ENCODE peak calls at places on chromosomes 12 and 14, in four cellular contexts. H is SK-N-SH, V is H1, U is HepG2. L is an unnamed sample.

GRCh38 chr12:100468126-100468525 is 5.5 kb upstream of the NR1H4 start:
- DNase-seq in U (no peak), V (no peak), H (no peak), L (no peak)

GRCh38 chr12:6752181-6752930 is 585 bp downstream of the MLF2 start:
- DNase-seq in U (peak; percentile 51), H (peak; percentile 82), V (no peak), L (no peak)

GRCh38 chr14:93054876-93055275 is 60.8 kb downstream of the ITPK1 start:
- DNase-seq in U (no peak), H (no peak), V (no peak), L (no peak)

GRCh38 chr14:68884031-68885030 is 91.5 kb upstream of the ZFP36L1 start:
- DNase-seq in U (peak; percentile 44), V (no peak), H (no peak), L (no peak)

GRCh38 chr14:74572829-74573360 is 39.1 kb downstream of the LTBP2 start:
- DNase-seq in V (no peak), H (no peak), U (no peak), L (no peak)

GRCh38 chr14:104931771-104932675 is 7.3 kb downstream of the PLD4 start:
- DNase-seq in V (no peak), H (no peak), U (no peak), L (no peak)

GRCh38 chr14:72591401-72591800 is 302.5 kb downstream of the DPF3 start:
- DNase-seq in V (no peak), U (no peak), H (no peak), L (no peak)

GRCh38 chr12:94674835-94675234 is 24.5 kb upstream of the TMCC3 start:
- DNase-seq in V (no peak), H (no peak), U (no peak), L (no peak)

GRCh38 chr12:98154850-98155249 is 360.5 kb upstream of the TMPO start:
- DNase-seq in V (peak; percentile 25), U (peak; percentile 9), H (peak; percentile 26), L (peak; percentile 57)

GRCh38 chr12:64752833-64753238 is 6.4 kb downstream of the GNS start:
- DNase-seq in V (no peak), U (no peak), H (no peak), L (no peak)

GRCh38 chr12:28415755-28416154 is 225.5 kb downstream of the CCDC91 start:
- DNase-seq in H (no peak), V (no peak), U (no peak), L (no peak)

GRCh38 chr12:80156306-80156705 is 57.0 kb downstream of the OTOGL start:
- DNase-seq in U (no peak), H (no peak), V (no peak), L (no peak)

GRCh38 chr12:93714382-93714781 is 37.2 kb downstream of the CRADD start:
- DNase-seq in U (no peak), V (no peak), H (no peak), L (no peak)

GRCh38 chr12:32309811-32310755 is 89.3 kb upstream of the FGD4 start:
- DNase-seq in H (no peak), U (no peak), V (no peak), L (no peak)

GRCh38 chr12:105192624-105193225 is 43.2 kb downstream of the APPL2 start:
- DNase-seq in H (peak; percentile 51), U (no peak), V (no peak), L (no peak)

GRCh38 chr12:57276935-57277563 is 26.1 kb upstream of the STAC3 start:
- DNase-seq in H (no peak), V (no peak), U (peak; percentile 21), L (no peak)

GRCh38 chr12:101655400-101655799 is 42.0 kb upstream of the CHPT1 start:
- DNase-seq in U (no peak), V (no peak), H (no peak), L (no peak)

GRCh38 chr14:105473033-105473676 is 1.5 kb upstream of the CRIP2 start:
- DNase-seq in V (no peak), U (no peak), H (peak; percentile 81), L (peak; percentile 87)

GRCh38 chr12:126447346-126447745 is 1382.1 kb downstream of the AACS start:
- DNase-seq in V (no peak), H (no peak), U (no peak), L (no peak)

GRCh38 chr12:388547-389137 is 478 bp downstream of the KDM5A start:
- DNase-seq in V (no peak), H (no peak), U (no peak), L (peak; percentile 16)

GRCh38 chr14:104423715-104424405 is 155.7 kb upstream of the C14orf180 start:
- DNase-seq in H (peak; percentile 34), V (no peak), U (no peak), L (no peak)

GRCh38 chr12:112855375-112855774 is 51.4 kb upstream of the OAS1 start:
- DNase-seq in V (no peak), H (peak; percentile 61), U (peak; percentile 15), L (peak; percentile 47)
- TF ChIP-seq JUND in V (no peak), H (no peak), U (no peak), L (no peak)

GRCh38 chr14:77088219-77088618 is 9.8 kb upstream of the CIPC start:
- DNase-seq in V (peak; percentile 72), H (no peak), U (no peak), L (peak; percentile 65)
- TF ChIP-seq JUND in V (no peak), H (no peak), U (no peak), L (peak; percentile 51)

GRCh38 chr14:100589760-100590469 is 2.7 kb upstream of the BEGAIN start:
- DNase-seq in U (no peak), H (peak; percentile 30), V (no peak), L (no peak)

GRCh38 chr14:100592461-100592871 is 5.2 kb upstream of the BEGAIN start:
- DNase-seq in V (no peak), H (no peak), U (no peak), L (no peak)

GRCh38 chr14:100589071-100589759 is 2.0 kb upstream of the BEGAIN start:
- DNase-seq in H (peak; percentile 85), U (no peak), V (no peak), L (no peak)

GRCh38 chr14:100591453-100592371 is 4.5 kb upstream of the BEGAIN start:
- DNase-seq in V (no peak), U (no peak), H (peak; percentile 17), L (no peak)

DNA sequence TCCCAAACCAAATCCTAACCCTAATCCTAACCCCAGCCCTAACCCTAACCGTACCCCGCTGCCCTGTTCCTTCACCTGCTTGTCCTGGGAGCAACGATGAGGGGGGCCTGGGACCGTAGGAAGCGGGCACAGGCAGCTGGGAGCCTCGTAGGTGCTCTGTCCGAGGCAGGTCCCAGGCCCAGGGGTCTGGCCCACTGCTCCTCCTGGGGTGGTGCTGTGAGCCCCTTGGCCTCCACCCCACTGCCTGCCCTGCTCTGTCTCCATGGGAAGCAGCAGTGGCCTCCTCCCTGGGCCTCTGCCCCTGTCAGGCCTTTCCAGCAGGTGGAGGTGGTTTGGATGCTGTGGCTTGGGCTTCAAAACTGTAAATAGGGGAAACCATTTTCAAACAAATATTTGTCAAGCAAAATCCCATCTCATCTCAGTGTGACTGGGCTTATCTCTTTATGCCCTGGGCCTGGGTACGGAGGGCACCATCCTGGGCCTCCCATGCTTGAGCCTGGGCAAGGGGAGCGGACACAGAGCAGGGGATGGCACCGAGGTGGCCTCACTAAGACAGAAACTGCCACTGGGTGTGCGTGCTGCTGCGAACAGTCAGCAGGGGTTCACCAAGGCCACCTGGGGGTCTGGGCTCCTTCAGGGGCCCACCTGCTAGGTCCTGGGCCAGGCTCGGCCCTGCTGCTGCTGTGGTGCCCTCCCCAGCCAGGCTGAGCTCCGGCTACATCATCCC is 3.7 kb upstream of the BEGAIN start:
- DNase-seq in V (no peak), H (peak; percentile 16), U (no peak), L (no peak)
- TF ChIP-seq JUND in V (no peak), H (no peak), U (no peak), L (no peak)

DNA sequence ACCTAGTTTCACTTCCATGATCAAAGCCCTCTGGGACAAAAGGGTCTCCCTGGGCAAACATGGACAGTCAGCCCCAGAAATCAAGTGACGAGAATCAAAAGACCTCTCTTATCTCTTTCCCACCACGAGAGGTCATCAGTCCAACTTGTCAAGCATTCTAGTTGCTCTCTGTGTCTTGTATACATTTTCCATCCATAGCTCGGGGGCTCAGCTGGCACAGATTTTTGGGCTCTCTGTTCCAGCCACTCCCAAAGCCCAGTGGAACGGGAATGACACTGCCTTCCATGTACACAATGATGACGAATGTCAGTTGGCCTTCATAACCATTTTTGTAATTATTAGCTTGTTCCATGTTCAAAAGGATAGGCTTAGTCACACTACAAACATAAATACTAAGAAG is 29.7 kb downstream of the NOS1 start:
- DNase-seq in U (peak; percentile 26), H (no peak), V (no peak), L (no peak)
- TF ChIP-seq JUND in U (no peak), H (no peak), V (no peak), L (no peak)

DNA sequence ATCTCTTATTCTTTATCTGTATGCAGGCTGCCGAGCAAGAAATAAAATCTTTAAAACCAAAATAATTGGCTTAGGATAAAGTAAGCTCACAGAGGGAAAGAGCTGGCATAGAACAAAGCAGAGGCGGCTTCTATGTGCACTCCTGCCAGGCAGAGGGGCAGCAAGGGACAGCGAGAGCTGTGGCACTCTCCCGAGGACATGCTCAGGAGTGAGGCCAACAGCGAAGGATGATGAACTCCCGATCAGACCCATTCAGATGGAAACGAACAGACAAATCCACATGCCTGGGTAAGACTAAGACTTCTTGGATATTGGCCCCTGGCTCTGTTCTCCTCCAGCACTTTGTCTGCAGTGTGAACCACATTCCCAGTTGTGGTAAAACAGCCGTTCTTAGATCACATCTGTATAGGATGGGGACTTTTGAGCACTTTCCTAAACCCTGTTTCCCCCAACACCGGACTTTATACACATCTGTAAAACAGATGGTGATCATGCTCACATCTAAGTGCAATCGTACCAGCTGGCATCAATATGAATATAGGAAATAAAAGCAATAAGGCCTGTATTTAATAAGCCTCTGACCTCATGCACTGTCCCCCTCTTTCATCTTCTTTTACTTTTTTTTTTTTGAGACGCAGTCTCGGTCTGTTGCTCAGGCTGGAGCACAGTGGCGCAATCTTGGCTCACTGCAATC is 134.1 kb downstream of the PPM1H start:
- DNase-seq in U (no peak), H (peak; percentile 33), V (no peak), L (no peak)
- TF ChIP-seq JUND in U (no peak), H (no peak), V (no peak), L (no peak)